ENCODE peak calls at places on chromosome 6, in seven cellular contexts. F is HepG2, M is NT2/D1, V is GM12878, Q is H1, J is K562, C is SK-N-SH. Z is an unnamed sample.

GRCh38 chr6:139161169-139161568 is 26.3 kb downstream of the HECA start:
- DNase-seq in F (peak; percentile 5), M (no peak), V (no peak), Q (no peak), J (no peak), C (no peak), Z (peak; percentile 33)

GRCh38 chr6:108983151-108983550 is 111.5 kb downstream of the SESN1 start:
- DNase-seq in F (no peak), M (no peak), V (no peak), Q (no peak), J (no peak), C (no peak), Z (no peak)

GRCh38 chr6:121158924-121159323 is 175.4 kb downstream of the TBC1D32 start:
- DNase-seq in F (no peak), M (no peak), V (no peak), Q (no peak), J (no peak), C (no peak), Z (no peak)

GRCh38 chr6:34391711-34392496 is 565 bp downstream of the NUDT3 start:
- DNase-seq in F (peak; percentile 54), M (peak; percentile 25), V (no peak), Q (no peak), J (peak; percentile 83), C (no peak), Z (no peak)

GRCh38 chr6:116461563-116462507 is 660 bp downstream of the CALHM6 start:
- DNase-seq in F (no peak), M (peak; percentile 23), V (no peak), Q (peak; percentile 60), J (no peak), C (peak; percentile 77), Z (no peak)

GRCh38 chr6:14464716-14465115 is 347.1 kb downstream of the CD83 start:
- DNase-seq in F (no peak), M (no peak), V (no peak), Q (no peak), J (no peak), C (no peak), Z (no peak)

GRCh38 chr6:142822383-142822782 is 122.6 kb downstream of the HIVEP2 start:
- DNase-seq in F (no peak), M (no peak), V (no peak), Q (no peak), J (no peak), C (no peak), Z (no peak)

GRCh38 chr6:155155787-155156447 is 107.9 kb upstream of the CLDN20 start:
- DNase-seq in F (peak; percentile 56), M (no peak), V (no peak), Q (no peak), J (no peak), C (no peak), Z (no peak)

GRCh38 chr6:4610256-4610655 is 165.9 kb upstream of the CDYL start:
- DNase-seq in F (no peak), M (no peak), V (no peak), Q (no peak), J (no peak), C (no peak), Z (no peak)

GRCh38 chr6:91243436-91243835 is 656.6 kb upstream of the MAP3K7 start:
- DNase-seq in F (no peak), M (no peak), V (no peak), Q (no peak), J (no peak), C (no peak), Z (no peak)

GRCh38 chr6:21678990-21679389 is 85.4 kb downstream of the SOX4 start:
- DNase-seq in F (peak; percentile 43), M (no peak), V (no peak), Q (no peak), J (peak; percentile 10), C (no peak), Z (no peak)

GRCh38 chr6:111265842-111266241 is 178.5 kb downstream of the SLC16A10 start:
- DNase-seq in F (no peak), M (no peak), V (no peak), Q (no peak), J (peak; percentile 85), C (no peak), Z (no peak)

DNA sequence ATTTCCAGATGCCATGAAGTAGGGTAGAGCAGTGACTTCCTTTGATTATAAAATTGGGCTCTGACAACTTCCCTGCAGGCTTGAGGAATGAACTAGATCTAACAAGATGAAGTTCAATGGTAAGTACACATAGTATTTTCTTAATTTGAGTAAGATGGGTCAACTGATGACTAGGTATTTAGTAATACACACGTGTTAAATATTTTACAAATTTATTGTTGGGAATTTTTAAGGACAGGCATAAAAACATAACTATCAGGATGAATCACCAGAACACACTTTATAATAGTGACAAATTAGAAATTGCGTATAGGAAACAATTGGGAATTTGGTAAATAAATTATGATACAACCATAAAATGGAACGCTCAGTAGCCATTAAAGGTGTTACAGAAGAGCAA is 762.4 kb upstream of the SLC35B3 start:
- DNase-seq in F (no peak), M (no peak), V (no peak), Q (no peak), J (no peak), C (no peak), Z (no peak)
- TF ChIP-seq YY1 in F (no peak), M (no peak), V (no peak), Q (no peak), J (no peak), C (no peak), Z (no peak)

GRCh38 chr6:153698001-153698400 is 341.0 kb upstream of the OPRM1 start:
- DNase-seq in F (no peak), M (no peak), V (no peak), Q (no peak), J (no peak), C (no peak), Z (no peak)

GRCh38 chr6:153702671-153703070 is 336.4 kb upstream of the OPRM1 start:
- DNase-seq in F (no peak), M (no peak), V (no peak), Q (no peak), J (no peak), C (no peak), Z (no peak)

DNA sequence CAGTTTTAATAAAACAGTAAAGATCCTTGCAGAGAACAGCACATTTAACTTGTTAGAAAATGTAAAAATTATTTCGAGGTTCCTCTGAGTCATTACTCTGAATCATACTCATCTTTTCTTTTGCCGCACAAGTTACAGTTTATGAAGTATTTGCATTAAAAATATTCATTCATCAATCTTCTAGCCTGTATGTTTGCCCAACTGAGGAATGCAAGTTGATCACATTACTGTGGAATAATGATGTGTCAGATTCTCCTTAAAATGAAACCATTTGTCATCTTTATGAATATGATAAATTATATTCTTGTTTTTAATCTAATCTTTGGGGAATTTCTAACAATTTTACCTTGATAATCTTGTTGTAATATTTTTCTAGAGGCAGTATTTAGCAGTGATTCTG is 340.4 kb upstream of the OPRM1 start:
- DNase-seq in F (no peak), M (no peak), V (no peak), Q (no peak), J (no peak), C (no peak), Z (no peak)
- TF ChIP-seq YY1 in F (no peak), M (no peak), V (no peak), Q (no peak), J (no peak), C (no peak), Z (no peak)

GRCh38 chr6:1870267-1870666 is 260.6 kb downstream of the FOXC1 start:
- DNase-seq in F (no peak), M (no peak), V (no peak), Q (no peak), J (no peak), C (no peak), Z (no peak)

GRCh38 chr6:1871936-1872335 is 262.2 kb downstream of the FOXC1 start:
- DNase-seq in F (no peak), M (no peak), V (no peak), Q (no peak), J (no peak), C (peak; percentile 33), Z (no peak)

GRCh38 chr6:1872649-1873131 is 263.0 kb downstream of the FOXC1 start:
- DNase-seq in F (no peak), M (no peak), V (no peak), Q (no peak), J (no peak), C (peak; percentile 52), Z (no peak)

GRCh38 chr6:1870902-1871301 is 261.2 kb downstream of the FOXC1 start:
- DNase-seq in F (no peak), M (no peak), V (no peak), Q (no peak), J (no peak), C (no peak), Z (no peak)

GRCh38 chr6:1873781-1874180 is 264.1 kb downstream of the FOXC1 start:
- DNase-seq in F (no peak), M (no peak), V (no peak), Q (no peak), J (no peak), C (no peak), Z (no peak)
- TF ChIP-seq YY1 in F (no peak), M (no peak), V (no peak), Q (no peak), J (no peak), C (no peak), Z (no peak)

GRCh38 chr6:74117113-74117512 is 421.1 kb downstream of the CD109 start:
- DNase-seq in F (no peak), M (no peak), V (no peak), Q (no peak), J (no peak), C (no peak), Z (no peak)
- TF ChIP-seq YY1 in F (no peak), M (no peak), V (no peak), Q (no peak), J (no peak), C (no peak), Z (no peak)

GRCh38 chr6:166998256-166999144 is 697 bp upstream of the CEP43 start:
- DNase-seq in F (no peak), M (no peak), V (no peak), Q (no peak), J (peak; percentile 24), C (peak; percentile 57), Z (no peak)
- TF ChIP-seq YY1 in F (no peak), M (no peak), V (no peak), Q (no peak), J (no peak), C (no peak), Z (no peak)

DNA sequence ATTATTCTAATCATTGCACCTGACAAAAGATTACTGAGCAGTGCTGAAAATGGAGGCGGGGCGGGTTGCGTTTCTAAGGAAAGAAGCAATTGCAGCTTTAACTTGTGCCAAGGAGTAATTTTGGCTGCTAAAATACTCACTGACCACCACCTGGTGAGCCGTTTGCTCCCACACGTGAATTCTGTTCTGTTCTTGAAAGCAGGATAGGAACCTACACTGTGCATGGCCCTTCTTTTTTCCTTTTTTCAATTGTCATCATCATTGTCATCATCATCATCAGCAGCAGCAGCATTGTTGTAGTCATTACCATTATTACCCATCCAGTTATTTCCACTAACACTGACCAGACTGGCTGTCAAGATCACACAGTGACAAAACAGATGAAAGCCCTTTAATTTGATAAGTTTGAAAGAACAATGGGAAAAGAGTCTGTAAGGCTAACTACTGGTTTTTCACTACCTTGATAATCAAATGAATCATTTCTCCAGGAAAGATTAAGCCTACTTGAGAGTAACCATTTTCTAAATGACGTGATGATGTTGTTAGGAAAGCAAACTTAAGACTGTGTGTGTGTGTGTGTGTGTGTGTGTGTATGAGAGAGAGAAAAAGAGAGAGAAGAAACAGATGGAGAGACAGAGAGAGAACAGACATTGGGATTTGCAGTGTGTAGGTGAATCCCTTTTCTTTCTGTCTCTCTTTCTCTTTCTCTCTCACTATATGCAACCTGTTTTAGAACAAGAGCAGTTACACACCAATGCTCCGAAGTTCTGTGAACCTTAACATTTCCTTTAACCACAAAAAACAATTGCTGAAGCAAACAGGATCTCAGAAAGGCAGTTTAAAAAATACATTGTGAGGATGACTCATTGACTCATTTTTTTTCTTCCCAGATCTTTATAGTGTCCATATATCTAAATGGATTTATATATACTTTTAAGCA is 3.7 kb downstream of the RIPOR2 start:
- DNase-seq in F (no peak), M (no peak), V (peak; percentile 84), Q (no peak), J (no peak), C (no peak), Z (no peak)
- TF ChIP-seq YY1 in F (no peak), M (no peak), V (no peak), Q (no peak), J (no peak), C (no peak), Z (no peak)

Z was measured in HCT116.